ENCODE peak calls at places on chromosome 3, in six cellular contexts. V, H, D, F, W and N are unnamed samples.

GRCh38 chr3:188270423-188270972 is 116.5 kb downstream of the LPP start:
- ATAC-seq in W (peak), F (no peak), D (no peak), H (peak), V (no peak), N (peak)

GRCh38 chr3:153658151-153658550 is 463.0 kb upstream of the ARHGEF26 start:
- ATAC-seq in H (peak), W (no peak), F (no peak), D (no peak), V (no peak), N (no peak)

GRCh38 chr3:185796431-185797107 is 28.3 kb downstream of the IGF2BP2 start:
- ATAC-seq in H (peak), W (no peak), D (peak), F (no peak), V (peak), N (peak)

GRCh38 chr3:171261487-171261886 is 198.7 kb downstream of the TNIK start:
- ATAC-seq in F (no peak), H (peak), W (no peak), D (peak), V (no peak), N (no peak)

GRCh38 chr3:33629219-33629618 is 88.8 kb downstream of the CLASP2 start:
- ATAC-seq in F (no peak), V (no peak), W (no peak), D (no peak), H (no peak), N (no peak)

GRCh38 chr3:72018339-72018984 is 233.5 kb upstream of the PROK2 start:
- ATAC-seq in D (no peak), W (no peak), V (no peak), F (no peak), H (no peak), N (no peak)

GRCh38 chr3:57152150-57152549 is 13.0 kb downstream of the IL17RD start:
- ATAC-seq in V (no peak), W (peak), H (no peak), F (no peak), D (no peak), N (peak)

GRCh38 chr3:66393486-66394260 is 107.1 kb downstream of the LRIG1 start:
- ATAC-seq in V (peak), H (peak), F (peak), D (no peak), W (no peak), N (no peak)

GRCh38 chr3:71689305-71689704 is 35.9 kb downstream of the EIF4E3 start:
- ATAC-seq in H (no peak), V (peak), D (no peak), W (peak), F (no peak), N (no peak)